ENCODE peak calls at places on chromosome 19, in eight cellular contexts. K is MM.1S; I is lower lobe of right lung; S is IMR-90; M is A172; Y is stimulated activated CD4-positive, alpha-beta T cell treated with anti-CD3 and anti-CD28 coated beads, TNF-alpha, amount 100 ng/mL, for 1 hour; H is ELR; A is brain microvascular endothelial cell. G is an unnamed sample.

GRCh38 chr19:44718441-44719261 is 19.7 kb downstream of the CEACAM16 start:
- DNase-seq in Y (no peak), M (peak), H (peak), S (peak), K (no peak), A (no peak), I (peak), G (no peak)

GRCh38 chr19:3243851-3244700 is 19.6 kb downstream of the CELF5 start:
- DNase-seq in M (peak), A (peak), H (peak), K (peak), S (peak), I (no peak), Y (no peak), G (peak)

GRCh38 chr19:10290876-10291553 is 1.3 kb downstream of the ICAM5 start:
- DNase-seq in Y (no peak), M (peak), A (no peak), I (peak), S (peak), H (peak), K (peak), G (peak)

GRCh38 chr19:39372941-39373340 is 18.0 kb downstream of the PAF1 start:
- DNase-seq in Y (no peak), H (no peak), I (no peak), A (no peak), S (peak), K (no peak), M (no peak), G (no peak)

GRCh38 chr19:46639356-46640061 is 3.5 kb upstream of the GNG8 start:
- DNase-seq in K (no peak), I (peak), M (peak), H (peak), A (no peak), S (peak), Y (no peak), G (no peak)

GRCh38 chr19:2053601-2054389 is 2.8 kb upstream of the MKNK2 start:
- DNase-seq in A (no peak), M (peak), K (no peak), I (peak), S (peak), H (no peak), Y (no peak), G (no peak)

GRCh38 chr19:13026478-13026999 is 31.3 kb downstream of the NFIX start:
- DNase-seq in M (peak), K (no peak), I (no peak), Y (no peak), A (no peak), H (peak), S (peak), G (peak)

GRCh38 chr19:56947206-56947605 is 106.7 kb upstream of the PEG3 start:
- DNase-seq in H (no peak), S (no peak), Y (no peak), A (no peak), I (no peak), M (no peak), K (no peak), G (no peak)

GRCh38 chr19:4811328-4812131 is 20.0 kb downstream of the TICAM1 start:
- DNase-seq in K (peak), A (peak), S (peak), M (peak), H (peak), I (peak), Y (peak), G (peak)